ENCODE peak calls at places on chromosomes 13 and 19, in nine cellular contexts. One of them, this sample, is unnamed.

GRCh38 chr13:113489549-113490495 is 689 bp downstream of the DCUN1D2 start:
- DNase-seq in stimulated activated CD4-positive, alpha-beta T cell treated with anti-CD3 and anti-CD28 coated beads, Interleukin-1b, Interleukin-23, amount 100 ng/mL, for 24 hours: peak
- DNase-seq in mesothelial cell of epicardium: no peak
- DNase-seq in skeletal muscle cell: no peak
- DNase-seq in AG08396: peak
- DNase-seq in germinal center: peak
- DNase-seq in A172: peak
- DNase-seq in stomach: peak
- DNase-seq in HuH-7: peak
- DNase-seq in this sample: no peak

GRCh38 chr19:16293133-16294085 is 31.2 kb upstream of the KLF2 start:
- DNase-seq in stimulated activated CD4-positive, alpha-beta T cell treated with anti-CD3 and anti-CD28 coated beads, Interleukin-1b, Interleukin-23, amount 100 ng/mL, for 24 hours: no peak
- DNase-seq in mesothelial cell of epicardium: peak
- DNase-seq in skeletal muscle cell: peak
- DNase-seq in AG08396: peak
- DNase-seq in germinal center: no peak
- DNase-seq in A172: peak
- DNase-seq in stomach: peak
- DNase-seq in HuH-7: peak
- DNase-seq in this sample: no peak

GRCh38 chr19:55178781-55179569 is 1.1 kb downstream of the SYT5 start:
- DNase-seq in stimulated activated CD4-positive, alpha-beta T cell treated with anti-CD3 and anti-CD28 coated beads, Interleukin-1b, Interleukin-23, amount 100 ng/mL, for 24 hours: peak
- DNase-seq in mesothelial cell of epicardium: peak
- DNase-seq in skeletal muscle cell: peak
- DNase-seq in AG08396: peak
- DNase-seq in germinal center: peak
- DNase-seq in A172: peak
- DNase-seq in stomach: peak
- DNase-seq in HuH-7: peak
- DNase-seq in this sample: peak

GRCh38 chr19:5050016-5050656 is 81.2 kb downstream of the KDM4B start:
- DNase-seq in stimulated activated CD4-positive, alpha-beta T cell treated with anti-CD3 and anti-CD28 coated beads, Interleukin-1b, Interleukin-23, amount 100 ng/mL, for 24 hours: no peak
- DNase-seq in mesothelial cell of epicardium: no peak
- DNase-seq in skeletal muscle cell: no peak
- DNase-seq in AG08396: no peak
- DNase-seq in germinal center: no peak
- DNase-seq in A172: no peak
- DNase-seq in stomach: no peak
- DNase-seq in HuH-7: no peak
- DNase-seq in this sample: no peak

GRCh38 chr13:25065974-25066770 is 29.8 kb upstream of the PABPC3 start:
- DNase-seq in stimulated activated CD4-positive, alpha-beta T cell treated with anti-CD3 and anti-CD28 coated beads, Interleukin-1b, Interleukin-23, amount 100 ng/mL, for 24 hours: no peak
- DNase-seq in mesothelial cell of epicardium: no peak
- DNase-seq in skeletal muscle cell: no peak
- DNase-seq in AG08396: no peak
- DNase-seq in germinal center: no peak
- DNase-seq in A172: no peak
- DNase-seq in stomach: no peak
- DNase-seq in HuH-7: no peak
- DNase-seq in this sample: no peak

GRCh38 chr13:29934531-29935308 is 84.3 kb upstream of the UBL3 start:
- DNase-seq in stimulated activated CD4-positive, alpha-beta T cell treated with anti-CD3 and anti-CD28 coated beads, Interleukin-1b, Interleukin-23, amount 100 ng/mL, for 24 hours: no peak
- DNase-seq in mesothelial cell of epicardium: no peak
- DNase-seq in skeletal muscle cell: no peak
- DNase-seq in AG08396: no peak
- DNase-seq in germinal center: no peak
- DNase-seq in A172: no peak
- DNase-seq in stomach: no peak
- DNase-seq in HuH-7: no peak
- DNase-seq in this sample: no peak

GRCh38 chr13:25874907-25875306 is 176.9 kb downstream of the SHISA2 start:
- DNase-seq in stimulated activated CD4-positive, alpha-beta T cell treated with anti-CD3 and anti-CD28 coated beads, Interleukin-1b, Interleukin-23, amount 100 ng/mL, for 24 hours: peak
- DNase-seq in mesothelial cell of epicardium: no peak
- DNase-seq in skeletal muscle cell: no peak
- DNase-seq in AG08396: no peak
- DNase-seq in germinal center: no peak
- DNase-seq in A172: no peak
- DNase-seq in stomach: no peak
- DNase-seq in HuH-7: no peak
- DNase-seq in this sample: no peak

GRCh38 chr13:44244288-44244687 is 129.3 kb upstream of the SERP2 start:
- DNase-seq in stimulated activated CD4-positive, alpha-beta T cell treated with anti-CD3 and anti-CD28 coated beads, Interleukin-1b, Interleukin-23, amount 100 ng/mL, for 24 hours: no peak
- DNase-seq in mesothelial cell of epicardium: no peak
- DNase-seq in skeletal muscle cell: no peak
- DNase-seq in AG08396: no peak
- DNase-seq in germinal center: no peak
- DNase-seq in A172: peak
- DNase-seq in stomach: no peak
- DNase-seq in HuH-7: no peak
- DNase-seq in this sample: no peak

GRCh38 chr13:73368608-73369007 is 309.8 kb downstream of the KLF5 start:
- DNase-seq in stimulated activated CD4-positive, alpha-beta T cell treated with anti-CD3 and anti-CD28 coated beads, Interleukin-1b, Interleukin-23, amount 100 ng/mL, for 24 hours: no peak
- DNase-seq in mesothelial cell of epicardium: no peak
- DNase-seq in skeletal muscle cell: no peak
- DNase-seq in AG08396: no peak
- DNase-seq in germinal center: no peak
- DNase-seq in A172: no peak
- DNase-seq in stomach: no peak
- DNase-seq in HuH-7: peak
- DNase-seq in this sample: no peak

GRCh38 chr13:36432106-36432544 is at the start of gene CCNA1:
- DNase-seq in stimulated activated CD4-positive, alpha-beta T cell treated with anti-CD3 and anti-CD28 coated beads, Interleukin-1b, Interleukin-23, amount 100 ng/mL, for 24 hours: no peak
- DNase-seq in mesothelial cell of epicardium: peak
- DNase-seq in skeletal muscle cell: no peak
- DNase-seq in AG08396: peak
- DNase-seq in germinal center: peak
- DNase-seq in A172: peak
- DNase-seq in stomach: peak
- DNase-seq in HuH-7: no peak
- DNase-seq in this sample: peak

GRCh38 chr13:102517959-102518358 is 78.8 kb upstream of the TPP2 start:
- DNase-seq in stimulated activated CD4-positive, alpha-beta T cell treated with anti-CD3 and anti-CD28 coated beads, Interleukin-1b, Interleukin-23, amount 100 ng/mL, for 24 hours: no peak
- DNase-seq in mesothelial cell of epicardium: no peak
- DNase-seq in skeletal muscle cell: no peak
- DNase-seq in AG08396: no peak
- DNase-seq in germinal center: no peak
- DNase-seq in A172: no peak
- DNase-seq in stomach: no peak
- DNase-seq in HuH-7: no peak
- DNase-seq in this sample: no peak

GRCh38 chr13:27043013-27043412 is 128.6 kb downstream of the USP12 start:
- DNase-seq in stimulated activated CD4-positive, alpha-beta T cell treated with anti-CD3 and anti-CD28 coated beads, Interleukin-1b, Interleukin-23, amount 100 ng/mL, for 24 hours: no peak
- DNase-seq in mesothelial cell of epicardium: no peak
- DNase-seq in skeletal muscle cell: peak
- DNase-seq in AG08396: peak
- DNase-seq in germinal center: no peak
- DNase-seq in A172: peak
- DNase-seq in stomach: peak
- DNase-seq in HuH-7: no peak
- DNase-seq in this sample: peak

GRCh38 chr19:10625003-10625761 is at the start of gene SLC44A2:
- DNase-seq in stimulated activated CD4-positive, alpha-beta T cell treated with anti-CD3 and anti-CD28 coated beads, Interleukin-1b, Interleukin-23, amount 100 ng/mL, for 24 hours: no peak
- DNase-seq in mesothelial cell of epicardium: peak
- DNase-seq in skeletal muscle cell: no peak
- DNase-seq in AG08396: peak
- DNase-seq in germinal center: no peak
- DNase-seq in A172: peak
- DNase-seq in stomach: peak
- DNase-seq in HuH-7: peak
- DNase-seq in this sample: no peak

GRCh38 chr13:43266953-43267615 is 243.7 kb downstream of the DNAJC15 start:
- DNase-seq in stimulated activated CD4-positive, alpha-beta T cell treated with anti-CD3 and anti-CD28 coated beads, Interleukin-1b, Interleukin-23, amount 100 ng/mL, for 24 hours: no peak
- DNase-seq in mesothelial cell of epicardium: no peak
- DNase-seq in skeletal muscle cell: no peak
- DNase-seq in AG08396: no peak
- DNase-seq in germinal center: no peak
- DNase-seq in A172: no peak
- DNase-seq in stomach: no peak
- DNase-seq in HuH-7: no peak
- DNase-seq in this sample: no peak

GRCh38 chr13:109939838-109940237 is 153.5 kb upstream of the IRS2 start:
- DNase-seq in stimulated activated CD4-positive, alpha-beta T cell treated with anti-CD3 and anti-CD28 coated beads, Interleukin-1b, Interleukin-23, amount 100 ng/mL, for 24 hours: no peak
- DNase-seq in mesothelial cell of epicardium: no peak
- DNase-seq in skeletal muscle cell: no peak
- DNase-seq in AG08396: no peak
- DNase-seq in germinal center: no peak
- DNase-seq in A172: no peak
- DNase-seq in stomach: no peak
- DNase-seq in HuH-7: no peak
- DNase-seq in this sample: no peak

GRCh38 chr13:29884671-29885424 is 34.4 kb upstream of the UBL3 start:
- DNase-seq in stimulated activated CD4-positive, alpha-beta T cell treated with anti-CD3 and anti-CD28 coated beads, Interleukin-1b, Interleukin-23, amount 100 ng/mL, for 24 hours: no peak
- DNase-seq in mesothelial cell of epicardium: no peak
- DNase-seq in skeletal muscle cell: no peak
- DNase-seq in AG08396: no peak
- DNase-seq in germinal center: no peak
- DNase-seq in A172: peak
- DNase-seq in stomach: no peak
- DNase-seq in HuH-7: no peak
- DNase-seq in this sample: peak

GRCh38 chr19:31501427-31502195 is 152.4 kb upstream of the TSHZ3 start:
- DNase-seq in stimulated activated CD4-positive, alpha-beta T cell treated with anti-CD3 and anti-CD28 coated beads, Interleukin-1b, Interleukin-23, amount 100 ng/mL, for 24 hours: no peak
- DNase-seq in mesothelial cell of epicardium: no peak
- DNase-seq in skeletal muscle cell: no peak
- DNase-seq in AG08396: no peak
- DNase-seq in germinal center: no peak
- DNase-seq in A172: no peak
- DNase-seq in stomach: no peak
- DNase-seq in HuH-7: no peak
- DNase-seq in this sample: no peak

GRCh38 chr13:75465236-75465635 is 16.7 kb downstream of the TBC1D4 start:
- DNase-seq in stimulated activated CD4-positive, alpha-beta T cell treated with anti-CD3 and anti-CD28 coated beads, Interleukin-1b, Interleukin-23, amount 100 ng/mL, for 24 hours: no peak
- DNase-seq in mesothelial cell of epicardium: no peak
- DNase-seq in skeletal muscle cell: no peak
- DNase-seq in AG08396: no peak
- DNase-seq in germinal center: no peak
- DNase-seq in A172: no peak
- DNase-seq in stomach: no peak
- DNase-seq in HuH-7: no peak
- DNase-seq in this sample: no peak

GRCh38 chr13:110511509-110512181 is 49.9 kb downstream of the RAB20 start:
- DNase-seq in stimulated activated CD4-positive, alpha-beta T cell treated with anti-CD3 and anti-CD28 coated beads, Interleukin-1b, Interleukin-23, amount 100 ng/mL, for 24 hours: no peak
- DNase-seq in mesothelial cell of epicardium: no peak
- DNase-seq in skeletal muscle cell: no peak
- DNase-seq in AG08396: no peak
- DNase-seq in germinal center: no peak
- DNase-seq in A172: no peak
- DNase-seq in stomach: no peak
- DNase-seq in HuH-7: no peak
- DNase-seq in this sample: no peak

GRCh38 chr13:55652657-55653056 is 1488.1 kb upstream of the PRR20A start:
- DNase-seq in stimulated activated CD4-positive, alpha-beta T cell treated with anti-CD3 and anti-CD28 coated beads, Interleukin-1b, Interleukin-23, amount 100 ng/mL, for 24 hours: no peak
- DNase-seq in mesothelial cell of epicardium: no peak
- DNase-seq in skeletal muscle cell: no peak
- DNase-seq in AG08396: no peak
- DNase-seq in germinal center: no peak
- DNase-seq in A172: no peak
- DNase-seq in stomach: no peak
- DNase-seq in HuH-7: no peak
- DNase-seq in this sample: no peak

GRCh38 chr19:14055396-14055795 is 6.5 kb downstream of the PALM3 start:
- DNase-seq in stimulated activated CD4-positive, alpha-beta T cell treated with anti-CD3 and anti-CD28 coated beads, Interleukin-1b, Interleukin-23, amount 100 ng/mL, for 24 hours: no peak
- DNase-seq in mesothelial cell of epicardium: no peak
- DNase-seq in skeletal muscle cell: no peak
- DNase-seq in AG08396: no peak
- DNase-seq in germinal center: no peak
- DNase-seq in A172: no peak
- DNase-seq in stomach: no peak
- DNase-seq in HuH-7: no peak
- DNase-seq in this sample: no peak

GRCh38 chr19:29390742-29391141 is 135.1 kb upstream of the VSTM2B start:
- DNase-seq in stimulated activated CD4-positive, alpha-beta T cell treated with anti-CD3 and anti-CD28 coated beads, Interleukin-1b, Interleukin-23, amount 100 ng/mL, for 24 hours: no peak
- DNase-seq in mesothelial cell of epicardium: no peak
- DNase-seq in skeletal muscle cell: no peak
- DNase-seq in AG08396: no peak
- DNase-seq in germinal center: no peak
- DNase-seq in A172: no peak
- DNase-seq in stomach: no peak
- DNase-seq in HuH-7: no peak
- DNase-seq in this sample: no peak

GRCh38 chr13:100298691-100299090 is 209.8 kb downstream of the PCCA start:
- DNase-seq in stimulated activated CD4-positive, alpha-beta T cell treated with anti-CD3 and anti-CD28 coated beads, Interleukin-1b, Interleukin-23, amount 100 ng/mL, for 24 hours: no peak
- DNase-seq in mesothelial cell of epicardium: no peak
- DNase-seq in skeletal muscle cell: no peak
- DNase-seq in AG08396: no peak
- DNase-seq in germinal center: no peak
- DNase-seq in A172: no peak
- DNase-seq in stomach: no peak
- DNase-seq in HuH-7: no peak
- DNase-seq in this sample: no peak

GRCh38 chr19:1063030-1063908 is 3.7 kb upstream of the ARHGAP45 start:
- DNase-seq in stimulated activated CD4-positive, alpha-beta T cell treated with anti-CD3 and anti-CD28 coated beads, Interleukin-1b, Interleukin-23, amount 100 ng/mL, for 24 hours: no peak
- DNase-seq in mesothelial cell of epicardium: no peak
- DNase-seq in skeletal muscle cell: no peak
- DNase-seq in AG08396: no peak
- DNase-seq in germinal center: no peak
- DNase-seq in A172: no peak
- DNase-seq in stomach: no peak
- DNase-seq in HuH-7: no peak
- DNase-seq in this sample: no peak

GRCh38 chr19:49677232-49677881 is at the start of gene PRMT1:
- DNase-seq in stimulated activated CD4-positive, alpha-beta T cell treated with anti-CD3 and anti-CD28 coated beads, Interleukin-1b, Interleukin-23, amount 100 ng/mL, for 24 hours: no peak
- DNase-seq in mesothelial cell of epicardium: peak
- DNase-seq in skeletal muscle cell: no peak
- DNase-seq in AG08396: peak
- DNase-seq in germinal center: peak
- DNase-seq in A172: peak
- DNase-seq in stomach: no peak
- DNase-seq in HuH-7: no peak
- DNase-seq in this sample: no peak

GRCh38 chr13:114154476-114154875 is 22.1 kb upstream of the RASA3 start:
- DNase-seq in stimulated activated CD4-positive, alpha-beta T cell treated with anti-CD3 and anti-CD28 coated beads, Interleukin-1b, Interleukin-23, amount 100 ng/mL, for 24 hours: no peak
- DNase-seq in mesothelial cell of epicardium: no peak
- DNase-seq in skeletal muscle cell: no peak
- DNase-seq in AG08396: no peak
- DNase-seq in germinal center: no peak
- DNase-seq in A172: no peak
- DNase-seq in stomach: no peak
- DNase-seq in HuH-7: no peak
- DNase-seq in this sample: no peak

GRCh38 chr19:10419646-10420443 is 493 bp upstream of the PDE4A start:
- DNase-seq in stimulated activated CD4-positive, alpha-beta T cell treated with anti-CD3 and anti-CD28 coated beads, Interleukin-1b, Interleukin-23, amount 100 ng/mL, for 24 hours: no peak
- DNase-seq in mesothelial cell of epicardium: no peak
- DNase-seq in skeletal muscle cell: no peak
- DNase-seq in AG08396: peak
- DNase-seq in germinal center: no peak
- DNase-seq in A172: peak
- DNase-seq in stomach: no peak
- DNase-seq in HuH-7: no peak
- DNase-seq in this sample: peak

GRCh38 chr13:26558074-26558805 is 757 bp downstream of the WASF3 start:
- DNase-seq in stimulated activated CD4-positive, alpha-beta T cell treated with anti-CD3 and anti-CD28 coated beads, Interleukin-1b, Interleukin-23, amount 100 ng/mL, for 24 hours: no peak
- DNase-seq in mesothelial cell of epicardium: peak
- DNase-seq in skeletal muscle cell: no peak
- DNase-seq in AG08396: peak
- DNase-seq in germinal center: peak
- DNase-seq in A172: no peak
- DNase-seq in stomach: no peak
- DNase-seq in HuH-7: no peak
- DNase-seq in this sample: peak

This sample was measured in NT2/D1.